ENCODE peak calls at places on chromosomes 3 and 15, in eight cellular contexts. One of them, this sample, is unnamed.

GRCh38 chr3:112128843-112129727 is 4.0 kb downstream of the GCSAM start:
- DNase-seq in AG10803: peak; percentile 70
- DNase-seq in tibial artery: no peak
- DNase-seq in progenitor cell of endocrine pancreas: no peak
- DNase-seq in stomach: no peak
- DNase-seq in astrocyte: peak; percentile 4
- DNase-seq in cardiac fibroblast: peak; percentile 6
- DNase-seq in fibroblast of lung: peak; percentile 13
- DNase-seq in this sample: no peak

GRCh38 chr3:57855281-57855680 is 99.2 kb downstream of the SLMAP start:
- DNase-seq in AG10803: peak; percentile 16
- DNase-seq in tibial artery: no peak
- DNase-seq in progenitor cell of endocrine pancreas: no peak
- DNase-seq in stomach: no peak
- DNase-seq in astrocyte: peak; percentile 62
- DNase-seq in cardiac fibroblast: peak; percentile 64
- DNase-seq in fibroblast of lung: peak; percentile 75
- DNase-seq in this sample: no peak

GRCh38 chr3:181711325-181712135 is at the start of gene SOX2:
- DNase-seq in AG10803: peak; percentile 17
- DNase-seq in tibial artery: no peak
- DNase-seq in progenitor cell of endocrine pancreas: peak; percentile 84
- DNase-seq in stomach: peak; percentile 92
- DNase-seq in astrocyte: peak; percentile 84
- DNase-seq in cardiac fibroblast: peak; percentile 30
- DNase-seq in fibroblast of lung: peak; percentile 90
- DNase-seq in this sample: no peak

GRCh38 chr3:182954553-182954952 is 25.8 kb downstream of the DCUN1D1 start:
- DNase-seq in AG10803: no peak
- DNase-seq in tibial artery: no peak
- DNase-seq in progenitor cell of endocrine pancreas: no peak
- DNase-seq in stomach: no peak
- DNase-seq in astrocyte: peak; percentile 8
- DNase-seq in cardiac fibroblast: peak; percentile 9
- DNase-seq in fibroblast of lung: peak; percentile 16
- DNase-seq in this sample: no peak

GRCh38 chr3:195160908-195161434 is 110.0 kb downstream of the XXYLT1 start:
- DNase-seq in AG10803: no peak
- DNase-seq in tibial artery: no peak
- DNase-seq in progenitor cell of endocrine pancreas: no peak
- DNase-seq in stomach: no peak
- DNase-seq in astrocyte: no peak
- DNase-seq in cardiac fibroblast: no peak
- DNase-seq in fibroblast of lung: no peak
- DNase-seq in this sample: no peak

GRCh38 chr3:25594007-25594502 is 70.7 kb downstream of the TOP2B start:
- DNase-seq in AG10803: peak; percentile 87
- DNase-seq in tibial artery: no peak
- DNase-seq in progenitor cell of endocrine pancreas: no peak
- DNase-seq in stomach: no peak
- DNase-seq in astrocyte: peak; percentile 68
- DNase-seq in cardiac fibroblast: peak; percentile 88
- DNase-seq in fibroblast of lung: peak; percentile 78
- DNase-seq in this sample: no peak

GRCh38 chr3:72818092-72818721 is 30.0 kb downstream of the SHQ1 start:
- DNase-seq in AG10803: peak; percentile 42
- DNase-seq in tibial artery: no peak
- DNase-seq in progenitor cell of endocrine pancreas: no peak
- DNase-seq in stomach: no peak
- DNase-seq in astrocyte: no peak
- DNase-seq in cardiac fibroblast: peak; percentile 53
- DNase-seq in fibroblast of lung: peak; percentile 22
- DNase-seq in this sample: no peak

GRCh38 chr3:125048282-125048681 is 7.5 kb downstream of the HEG1 start:
- DNase-seq in AG10803: no peak
- DNase-seq in tibial artery: no peak
- DNase-seq in progenitor cell of endocrine pancreas: no peak
- DNase-seq in stomach: no peak
- DNase-seq in astrocyte: no peak
- DNase-seq in cardiac fibroblast: no peak
- DNase-seq in fibroblast of lung: no peak
- DNase-seq in this sample: no peak

GRCh38 chr15:65184305-65184943 is 718 bp downstream of the CLPX start:
- DNase-seq in AG10803: peak; percentile 56
- DNase-seq in tibial artery: peak; percentile 63
- DNase-seq in progenitor cell of endocrine pancreas: peak; percentile 35
- DNase-seq in stomach: peak; percentile 58
- DNase-seq in astrocyte: peak; percentile 27
- DNase-seq in cardiac fibroblast: peak; percentile 65
- DNase-seq in fibroblast of lung: peak; percentile 54
- DNase-seq in this sample: peak; percentile 35

GRCh38 chr15:44157679-44158078 is 37.4 kb downstream of the FRMD5 start:
- DNase-seq in AG10803: peak; percentile 84
- DNase-seq in tibial artery: no peak
- DNase-seq in progenitor cell of endocrine pancreas: no peak
- DNase-seq in stomach: no peak
- DNase-seq in astrocyte: peak; percentile 99
- DNase-seq in cardiac fibroblast: peak; percentile 95
- DNase-seq in fibroblast of lung: peak; percentile 99
- DNase-seq in this sample: no peak

GRCh38 chr15:78873796-78874761 is 1.4 kb downstream of the MORF4L1 start:
- DNase-seq in AG10803: peak; percentile 33
- DNase-seq in tibial artery: peak; percentile 42
- DNase-seq in progenitor cell of endocrine pancreas: no peak
- DNase-seq in stomach: no peak
- DNase-seq in astrocyte: peak; percentile 6
- DNase-seq in cardiac fibroblast: peak; percentile 42
- DNase-seq in fibroblast of lung: peak; percentile 23
- DNase-seq in this sample: no peak
- TF ChIP-seq CTCF in AG10803: no peak
- TF ChIP-seq CTCF in tibial artery: peak; percentile 5
- TF ChIP-seq CTCF in progenitor cell of endocrine pancreas: no peak
- TF ChIP-seq CTCF in stomach: no peak
- TF ChIP-seq CTCF in astrocyte: peak; percentile 2
- TF ChIP-seq CTCF in cardiac fibroblast: no peak
- TF ChIP-seq CTCF in fibroblast of lung: no peak
- TF ChIP-seq CTCF in this sample: no peak

GRCh38 chr3:193594946-193595689 is 2.1 kb downstream of the OPA1 start:
- DNase-seq in AG10803: peak; percentile 22
- DNase-seq in tibial artery: no peak
- DNase-seq in progenitor cell of endocrine pancreas: no peak
- DNase-seq in stomach: no peak
- DNase-seq in astrocyte: peak; percentile 42
- DNase-seq in cardiac fibroblast: peak; percentile 36
- DNase-seq in fibroblast of lung: peak; percentile 57
- DNase-seq in this sample: no peak

GRCh38 chr3:193593666-193594025 is 638 bp downstream of the OPA1 start:
- DNase-seq in AG10803: peak; percentile 11
- DNase-seq in tibial artery: no peak
- DNase-seq in progenitor cell of endocrine pancreas: no peak
- DNase-seq in stomach: no peak
- DNase-seq in astrocyte: peak; percentile 34
- DNase-seq in cardiac fibroblast: peak; percentile 36
- DNase-seq in fibroblast of lung: peak; percentile 49
- DNase-seq in this sample: no peak

GRCh38 chr3:193598202-193598601 is 5.2 kb downstream of the OPA1 start:
- DNase-seq in AG10803: no peak
- DNase-seq in tibial artery: no peak
- DNase-seq in progenitor cell of endocrine pancreas: no peak
- DNase-seq in stomach: no peak
- DNase-seq in astrocyte: no peak
- DNase-seq in cardiac fibroblast: no peak
- DNase-seq in fibroblast of lung: no peak
- DNase-seq in this sample: no peak

GRCh38 chr3:193592841-193593665 is at the start of gene OPA1:
- DNase-seq in AG10803: peak; percentile 99
- DNase-seq in tibial artery: peak; percentile 96
- DNase-seq in progenitor cell of endocrine pancreas: peak; percentile 94
- DNase-seq in stomach: peak; percentile 97
- DNase-seq in astrocyte: peak; percentile 98
- DNase-seq in cardiac fibroblast: peak; percentile 99
- DNase-seq in fibroblast of lung: peak; percentile 99
- DNase-seq in this sample: peak; percentile 83

GRCh38 chr3:193595939-193596487 is 3.0 kb downstream of the OPA1 start:
- DNase-seq in AG10803: no peak
- DNase-seq in tibial artery: no peak
- DNase-seq in progenitor cell of endocrine pancreas: no peak
- DNase-seq in stomach: no peak
- DNase-seq in astrocyte: no peak
- DNase-seq in cardiac fibroblast: no peak
- DNase-seq in fibroblast of lung: peak; percentile 18
- DNase-seq in this sample: no peak
- TF ChIP-seq CTCF in AG10803: no peak
- TF ChIP-seq CTCF in tibial artery: no peak
- TF ChIP-seq CTCF in progenitor cell of endocrine pancreas: no peak
- TF ChIP-seq CTCF in stomach: no peak
- TF ChIP-seq CTCF in astrocyte: no peak
- TF ChIP-seq CTCF in cardiac fibroblast: no peak
- TF ChIP-seq CTCF in fibroblast of lung: no peak
- TF ChIP-seq CTCF in this sample: no peak

GRCh38 chr3:129345971-129346370 is 67.3 kb downstream of the HMCES start:
- DNase-seq in AG10803: peak; percentile 27
- DNase-seq in tibial artery: no peak
- DNase-seq in progenitor cell of endocrine pancreas: no peak
- DNase-seq in stomach: no peak
- DNase-seq in astrocyte: no peak
- DNase-seq in cardiac fibroblast: no peak
- DNase-seq in fibroblast of lung: peak; percentile 19
- DNase-seq in this sample: no peak

GRCh38 chr3:129344540-129345220 is 66.0 kb downstream of the HMCES start:
- DNase-seq in AG10803: no peak
- DNase-seq in tibial artery: no peak
- DNase-seq in progenitor cell of endocrine pancreas: no peak
- DNase-seq in stomach: no peak
- DNase-seq in astrocyte: no peak
- DNase-seq in cardiac fibroblast: no peak
- DNase-seq in fibroblast of lung: no peak
- DNase-seq in this sample: no peak

GRCh38 chr3:129341331-129342141 is 62.9 kb downstream of the HMCES start:
- DNase-seq in AG10803: no peak
- DNase-seq in tibial artery: no peak
- DNase-seq in progenitor cell of endocrine pancreas: no peak
- DNase-seq in stomach: no peak
- DNase-seq in astrocyte: no peak
- DNase-seq in cardiac fibroblast: no peak
- DNase-seq in fibroblast of lung: no peak
- DNase-seq in this sample: no peak

GRCh38 chr3:129345281-129345680 is 66.6 kb downstream of the HMCES start:
- DNase-seq in AG10803: no peak
- DNase-seq in tibial artery: no peak
- DNase-seq in progenitor cell of endocrine pancreas: no peak
- DNase-seq in stomach: no peak
- DNase-seq in astrocyte: no peak
- DNase-seq in cardiac fibroblast: no peak
- DNase-seq in fibroblast of lung: no peak
- DNase-seq in this sample: no peak

DNA sequence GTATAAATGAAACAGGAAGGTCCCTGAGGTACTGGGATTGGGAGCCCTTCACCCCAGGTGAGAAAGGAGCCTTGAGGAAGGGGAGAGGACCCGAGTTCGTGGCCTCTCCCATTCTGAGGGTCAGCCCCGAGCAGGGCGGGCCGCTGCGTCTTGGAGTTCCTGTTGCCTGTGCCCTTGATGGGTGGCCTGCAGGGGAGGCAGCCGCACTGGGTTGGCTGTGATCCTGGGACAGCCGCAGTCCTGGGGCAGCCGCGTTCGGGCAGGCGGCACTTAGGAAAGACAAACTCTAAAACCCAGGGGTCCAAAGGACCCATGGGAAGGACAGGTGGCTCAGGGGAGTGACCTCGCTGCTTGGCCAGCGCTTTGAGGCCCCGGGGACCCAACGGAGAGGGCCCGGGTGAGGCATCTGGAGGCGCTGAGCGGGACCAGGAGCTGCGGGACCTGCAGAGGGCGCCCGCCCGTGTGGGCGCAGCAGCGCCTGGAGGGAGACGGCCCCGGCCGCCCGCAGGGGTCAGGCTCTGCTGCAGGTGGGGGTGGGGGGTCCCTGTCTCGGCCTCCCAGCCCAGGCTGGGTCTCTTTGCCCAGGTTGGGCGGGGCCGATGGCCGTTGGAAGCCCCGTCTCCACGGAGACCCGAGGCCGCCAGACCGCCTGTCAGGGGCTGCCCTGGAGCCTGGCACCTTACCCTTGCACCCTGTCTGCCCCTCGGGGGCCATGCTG is 65.1 kb downstream of the HMCES start:
- DNase-seq in AG10803: peak; percentile 14
- DNase-seq in tibial artery: no peak
- DNase-seq in progenitor cell of endocrine pancreas: peak; percentile 51
- DNase-seq in stomach: peak; percentile 56
- DNase-seq in astrocyte: no peak
- DNase-seq in cardiac fibroblast: peak; percentile 29
- DNase-seq in fibroblast of lung: peak; percentile 27
- DNase-seq in this sample: no peak
- TF ChIP-seq CTCF in AG10803: peak; percentile 51
- TF ChIP-seq CTCF in tibial artery: peak; percentile 43
- TF ChIP-seq CTCF in progenitor cell of endocrine pancreas: peak; percentile 60
- TF ChIP-seq CTCF in stomach: no peak
- TF ChIP-seq CTCF in astrocyte: peak; percentile 28
- TF ChIP-seq CTCF in cardiac fibroblast: peak; percentile 50
- TF ChIP-seq CTCF in fibroblast of lung: peak; percentile 54
- TF ChIP-seq CTCF in this sample: no peak

GRCh38 chr15:100913961-100914360 is 5.2 kb upstream of the LRRK1 start:
- DNase-seq in AG10803: peak; percentile 38
- DNase-seq in tibial artery: no peak
- DNase-seq in progenitor cell of endocrine pancreas: no peak
- DNase-seq in stomach: no peak
- DNase-seq in astrocyte: no peak
- DNase-seq in cardiac fibroblast: no peak
- DNase-seq in fibroblast of lung: no peak
- DNase-seq in this sample: no peak

GRCh38 chr15:100918690-100919480 is at the start of gene LRRK1:
- DNase-seq in AG10803: peak; percentile 42
- DNase-seq in tibial artery: no peak
- DNase-seq in progenitor cell of endocrine pancreas: no peak
- DNase-seq in stomach: no peak
- DNase-seq in astrocyte: peak; percentile 49
- DNase-seq in cardiac fibroblast: peak; percentile 53
- DNase-seq in fibroblast of lung: peak; percentile 61
- DNase-seq in this sample: no peak

GRCh38 chr15:100918034-100918689 is 995 bp upstream of the LRRK1 start:
- DNase-seq in AG10803: peak; percentile 76
- DNase-seq in tibial artery: peak; percentile 79
- DNase-seq in progenitor cell of endocrine pancreas: peak; percentile 73
- DNase-seq in stomach: peak; percentile 83
- DNase-seq in astrocyte: peak; percentile 53
- DNase-seq in cardiac fibroblast: peak; percentile 79
- DNase-seq in fibroblast of lung: peak; percentile 69
- DNase-seq in this sample: no peak

GRCh38 chr15:100911086-100911485 is 8.1 kb upstream of the LRRK1 start:
- DNase-seq in AG10803: no peak
- DNase-seq in tibial artery: no peak
- DNase-seq in progenitor cell of endocrine pancreas: no peak
- DNase-seq in stomach: no peak
- DNase-seq in astrocyte: no peak
- DNase-seq in cardiac fibroblast: no peak
- DNase-seq in fibroblast of lung: no peak
- DNase-seq in this sample: no peak

DNA sequence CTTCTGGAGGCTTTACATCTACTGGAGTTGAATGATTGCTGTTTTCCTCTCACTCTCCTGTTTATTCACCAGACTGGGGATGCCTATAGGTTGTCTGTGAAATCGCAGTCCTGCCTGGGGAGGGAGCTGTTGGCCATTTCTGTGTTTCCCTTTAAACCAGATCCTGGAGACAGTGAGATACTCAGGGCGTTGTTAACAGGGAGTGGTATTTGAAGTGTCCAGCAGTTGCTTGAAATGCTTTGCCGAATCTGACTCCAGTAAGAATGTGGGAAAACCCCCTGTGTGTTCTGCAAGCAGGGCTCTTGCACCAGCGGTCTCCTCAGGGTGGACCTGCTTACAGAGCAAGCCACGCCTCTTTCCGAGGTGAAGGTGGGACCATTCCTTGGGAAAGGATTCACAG is 4.3 kb upstream of the LRRK1 start:
- DNase-seq in AG10803: no peak
- DNase-seq in tibial artery: no peak
- DNase-seq in progenitor cell of endocrine pancreas: no peak
- DNase-seq in stomach: no peak
- DNase-seq in astrocyte: no peak
- DNase-seq in cardiac fibroblast: no peak
- DNase-seq in fibroblast of lung: no peak
- DNase-seq in this sample: no peak
- TF ChIP-seq CTCF in AG10803: peak; percentile 17
- TF ChIP-seq CTCF in tibial artery: no peak
- TF ChIP-seq CTCF in progenitor cell of endocrine pancreas: no peak
- TF ChIP-seq CTCF in stomach: no peak
- TF ChIP-seq CTCF in astrocyte: no peak
- TF ChIP-seq CTCF in cardiac fibroblast: peak; percentile 9
- TF ChIP-seq CTCF in fibroblast of lung: peak; percentile 38
- TF ChIP-seq CTCF in this sample: no peak